ENCODE peak calls at places on chromosomes 6 and 20, in four cellular contexts. D, Q, U and R are unnamed samples.

GRCh38 chr6:111033628-111034289 is 51.9 kb downstream of the RPF2 start:
- DNase-seq in D (no peak), U (no peak), Q (no peak), R (no peak)

GRCh38 chr20:11902264-11902663 is 15.4 kb upstream of the BTBD3 start:
- DNase-seq in U (no peak), D (peak), Q (no peak), R (no peak)

GRCh38 chr6:44456070-44456965 is 68.8 kb downstream of the CDC5L start:
- DNase-seq in Q (no peak), D (peak), U (peak), R (no peak)

GRCh38 chr20:50320910-50321796 is 130.5 kb downstream of the CEBPB start:
- DNase-seq in Q (no peak), U (peak), D (no peak), R (peak)

GRCh38 chr6:81939774-81940165 is 187.3 kb upstream of the TENT5A start:
- DNase-seq in U (no peak), D (no peak), Q (no peak), R (no peak)

GRCh38 chr20:50163570-50164317 is 10.2 kb upstream of the PEDS1 start:
- DNase-seq in U (peak), D (no peak), Q (no peak), R (no peak)

GRCh38 chr20:4951299-4951698 is 50.0 kb downstream of the SLC23A2 start:
- DNase-seq in D (no peak), Q (peak), U (no peak), R (no peak)

GRCh38 chr20:57265649-57266250 is 691 bp downstream of the BMP7 start:
- DNase-seq in U (no peak), Q (no peak), D (no peak), R (no peak)

GRCh38 chr6:149122850-149123821 is 194.4 kb upstream of the TAB2 start:
- DNase-seq in U (no peak), Q (no peak), D (no peak), R (no peak)

GRCh38 chr6:107716688-107717089 is 107.4 kb downstream of the SCML4 start:
- DNase-seq in D (peak), U (no peak), Q (no peak), R (no peak)

GRCh38 chr6:144449218-144449617 is 164.1 kb downstream of the UTRN start:
- DNase-seq in D (no peak), Q (no peak), U (no peak), R (no peak)

GRCh38 chr6:35417979-35418661 is 34.0 kb upstream of the FANCE start:
- DNase-seq in U (no peak), D (no peak), Q (peak), R (no peak)

GRCh38 chr20:11882651-11883050 is 35.0 kb upstream of the BTBD3 start:
- DNase-seq in U (no peak), Q (no peak), D (no peak), R (no peak)

GRCh38 chr6:123829302-123829953 is 25.8 kb downstream of the NKAIN2 start:
- DNase-seq in D (no peak), U (no peak), Q (no peak), R (no peak)

GRCh38 chr20:36479938-36480337 is 61.4 kb upstream of the MYL9 start:
- DNase-seq in D (no peak), Q (no peak), U (no peak), R (no peak)

GRCh38 chr6:37210313-37210898 is 40.5 kb downstream of the PIM1 start:
- DNase-seq in U (peak), Q (peak), D (peak), R (no peak)

GRCh38 chr6:161163466-161164181 is 110.2 kb downstream of the AGPAT4 start:
- DNase-seq in D (no peak), Q (no peak), U (no peak), R (no peak)

GRCh38 chr6:168734523-168734922 is 293.5 kb downstream of the SMOC2 start:
- DNase-seq in Q (no peak), D (no peak), U (no peak), R (no peak)

GRCh38 chr20:20872420-20872819 is 160.0 kb upstream of the RALGAPA2 start:
- DNase-seq in Q (no peak), D (no peak), U (no peak), R (no peak)

GRCh38 chr6:656460-657252 is at the start of gene HUS1B:
- DNase-seq in Q (no peak), D (no peak), U (no peak), R (no peak)

GRCh38 chr6:21486115-21486514 is 107.4 kb upstream of the SOX4 start:
- DNase-seq in D (no peak), U (no peak), Q (no peak), R (no peak)

GRCh38 chr6:155417454-155417853 is 38.2 kb downstream of the NOX3 start:
- DNase-seq in Q (no peak), U (no peak), D (no peak), R (no peak)

GRCh38 chr6:2264932-2265331 is 19.5 kb upstream of the GMDS start:
- DNase-seq in Q (no peak), U (no peak), D (no peak), R (no peak)

GRCh38 chr6:45613678-45614077 is 235.9 kb upstream of the SUPT3H start:
- DNase-seq in U (no peak), D (no peak), Q (peak), R (peak)

GRCh38 chr6:129643968-129644367 is 66.0 kb downstream of the ARHGAP18 start:
- DNase-seq in D (no peak), U (no peak), Q (no peak), R (no peak)

GRCh38 chr6:6891074-6891754 is 216.5 kb upstream of the RREB1 start:
- DNase-seq in D (no peak), Q (no peak), U (no peak), R (no peak)

GRCh38 chr20:697826-698225 is 22.2 kb upstream of the SCRT2 start:
- DNase-seq in Q (no peak), D (no peak), U (no peak), R (no peak)

GRCh38 chr20:39885975-39886649 is 802.9 kb downstream of the MAFB start:
- DNase-seq in D (no peak), Q (peak), U (peak), R (peak)